ENCODE peak calls at places on chromosomes 2 and 18, in six cellular contexts. N, Q, C, P, W and T are unnamed samples. For H3K4me1, the result is how much of the 10 kb centered on the place peaks cover.

GRCh38 chr2:198916548-198916947 is 541.2 kb downstream of the SATB2 start:
- DNase-seq in N (no peak), Q (no peak), C (no peak), P (no peak), W (no peak), T (no peak)

GRCh38 chr18:68484241-68484640 is 230.7 kb downstream of the TMX3 start:
- DNase-seq in N (no peak), Q (no peak), C (no peak), P (no peak), W (no peak), T (no peak)

GRCh38 chr2:211455225-211455841 is 898.9 kb downstream of the CPS1 start:
- DNase-seq in N (no peak), Q (no peak), C (no peak), P (no peak), W (peak), T (no peak)

GRCh38 chr18:72376256-72376655 is 167.9 kb downstream of the CBLN2 start:
- DNase-seq in N (no peak), Q (no peak), C (no peak), P (no peak), W (no peak), T (no peak)

GRCh38 chr2:222907790-222908431 is 47.1 kb downstream of the ACSL3 start:
- DNase-seq in N (no peak), Q (no peak), C (no peak), P (no peak), W (no peak), T (no peak)

GRCh38 chr2:146853741-146854444 is 990.9 kb upstream of the ACVR2A start:
- DNase-seq in N (no peak), Q (no peak), C (no peak), P (no peak), W (no peak), T (no peak)

GRCh38 chr2:36238126-36238525 is 117.5 kb upstream of the CRIM1 start:
- DNase-seq in N (no peak), Q (no peak), C (no peak), P (no peak), W (no peak), T (no peak)

GRCh38 chr2:207255565-207255964 is 89.8 kb upstream of the KLF7 start:
- DNase-seq in N (no peak), Q (no peak), C (no peak), P (no peak), W (no peak), T (no peak)

GRCh38 chr2:208373460-208374089 is 33.0 kb upstream of the PTH2R start:
- DNase-seq in N (no peak), Q (peak), C (no peak), P (no peak), W (peak), T (no peak)

GRCh38 chr2:201260302-201260800 is at the start of gene CASP8:
- DNase-seq in N (no peak), Q (peak), C (peak), P (peak), W (no peak), T (peak)

GRCh38 chr2:147467441-147467840 is 377.4 kb upstream of the ACVR2A start:
- DNase-seq in N (no peak), Q (no peak), C (no peak), P (no peak), W (no peak), T (no peak)

GRCh38 chr2:217193431-217194075 is 333.7 kb upstream of the TNP1 start:
- DNase-seq in N (no peak), Q (no peak), C (no peak), P (no peak), W (no peak), T (no peak)

GRCh38 chr2:224579411-224579810 is 5.8 kb downstream of the CUL3 start:
- DNase-seq in N (no peak), Q (no peak), C (no peak), P (no peak), W (peak), T (no peak)

GRCh38 chr2:78585849-78586248 is 439.7 kb upstream of the REG3G start:
- DNase-seq in N (no peak), Q (no peak), C (no peak), P (no peak), W (no peak), T (no peak)

GRCh38 chr18:59517446-59518171 is 158.5 kb upstream of the LMAN1 start:
- DNase-seq in N (no peak), Q (no peak), C (no peak), P (no peak), W (peak), T (no peak)

GRCh38 chr2:205684871-205685313 is 2.6 kb downstream of the NRP2 start:
- DNase-seq in N (peak), Q (no peak), C (peak), P (no peak), W (peak), T (no peak)

GRCh38 chr18:42961298-42961697 is 154.2 kb downstream of the RIT2 start:
- DNase-seq in N (no peak), Q (no peak), C (no peak), P (no peak), W (no peak), T (no peak)

GRCh38 chr2:135890830-135891229 is 14.6 kb upstream of the MCM6 start:
- DNase-seq in N (no peak), Q (no peak), C (no peak), P (peak), W (no peak), T (no peak)

GRCh38 chr2:37318401-37318800 is 6.2 kb downstream of the PRKD3 start:
- DNase-seq in N (no peak), Q (no peak), C (no peak), P (no peak), W (no peak), T (no peak)

GRCh38 chr18:1585881-1586488 is 681.3 kb downstream of the ADCYAP1 start:
- DNase-seq in N (no peak), Q (no peak), C (no peak), P (no peak), W (peak), T (no peak)

GRCh38 chr2:165067958-165068612 is 112.8 kb upstream of the SLC38A11 start:
- DNase-seq in N (no peak), Q (no peak), C (no peak), P (peak), W (peak), T (no peak)

GRCh38 chr18:13416208-13416607 is 197.6 kb downstream of the LDLRAD4 start:
- DNase-seq in N (no peak), Q (no peak), C (no peak), P (no peak), W (peak), T (no peak)

GRCh38 chr2:64406407-64406774 is 47.6 kb upstream of the LGALSL start:
- DNase-seq in N (no peak), Q (no peak), C (no peak), P (no peak), W (no peak), T (no peak)

GRCh38 chr2:230961091-230961491 is 34.8 kb upstream of the SPATA3 start:
- DNase-seq in N (no peak), Q (no peak), C (no peak), P (no peak), W (no peak), T (no peak)

GRCh38 chr2:229752970-229753729 is 38.8 kb upstream of the DNER start:
- DNase-seq in N (no peak), Q (no peak), C (no peak), P (no peak), W (no peak), T (no peak)

GRCh38 chr2:174918886-174919526 is 86.2 kb downstream of the CHN1 start:
- DNase-seq in N (no peak), Q (no peak), C (no peak), P (no peak), W (no peak), T (no peak)
- H3K4me3 ChIP-seq in N (no peak), Q (no peak), C (no peak), P (no peak), W (no peak), T (no peak)

GRCh38 chr2:39118786-39119499 is 1.9 kb downstream of the SOS1 start:
- DNase-seq in N (no peak), Q (no peak), C (no peak), P (no peak), W (peak), T (no peak)

GRCh38 chr2:39119732-39120520 is 925 bp downstream of the SOS1 start:
- DNase-seq in N (peak), Q (peak), C (peak), P (peak), W (peak), T (peak)

GRCh38 chr2:39120771-39121522 is at the start of gene SOS1:
- DNase-seq in N (peak), Q (peak), C (peak), P (peak), W (peak), T (peak)

GRCh38 chr2:39121523-39122063 is 742 bp upstream of the SOS1 start:
- DNase-seq in N (no peak), Q (no peak), C (no peak), P (no peak), W (no peak), T (no peak)

DNA sequence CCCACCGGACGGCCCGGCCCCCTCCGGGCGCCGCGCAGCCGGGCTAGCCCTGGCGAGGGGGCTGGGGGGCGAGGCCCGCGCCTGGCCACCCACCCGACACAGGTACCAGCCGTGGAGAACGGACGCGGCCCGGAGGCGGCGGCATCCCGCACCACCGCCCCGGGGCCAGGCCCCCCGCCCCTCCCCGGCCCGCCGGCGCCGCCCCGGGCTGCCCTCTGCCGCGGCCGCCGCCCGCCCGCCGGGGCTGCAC is 405 bp downstream of the SOS1 start:
- DNase-seq in N (no peak), Q (no peak), C (no peak), P (no peak), W (no peak), T (no peak)
- H3K4me1 ChIP-seq in N (under half), Q (half or more), C (under half), P (half or more), W (under half), T (under half)

GRCh38 chr2:12231288-12231687 is 484.9 kb downstream of the LPIN1 start:
- DNase-seq in N (no peak), Q (no peak), C (no peak), P (no peak), W (no peak), T (no peak)

GRCh38 chr2:12232876-12233275 is 483.9 kb upstream of the TRIB2 start:
- DNase-seq in N (no peak), Q (no peak), C (no peak), P (no peak), W (no peak), T (no peak)

GRCh38 chr2:12223732-12224131 is 477.3 kb downstream of the LPIN1 start:
- DNase-seq in N (no peak), Q (no peak), C (no peak), P (no peak), W (no peak), T (no peak)

GRCh38 chr2:12226653-12227052 is 480.2 kb downstream of the LPIN1 start:
- DNase-seq in N (no peak), Q (no peak), C (no peak), P (no peak), W (no peak), T (no peak)

DNA sequence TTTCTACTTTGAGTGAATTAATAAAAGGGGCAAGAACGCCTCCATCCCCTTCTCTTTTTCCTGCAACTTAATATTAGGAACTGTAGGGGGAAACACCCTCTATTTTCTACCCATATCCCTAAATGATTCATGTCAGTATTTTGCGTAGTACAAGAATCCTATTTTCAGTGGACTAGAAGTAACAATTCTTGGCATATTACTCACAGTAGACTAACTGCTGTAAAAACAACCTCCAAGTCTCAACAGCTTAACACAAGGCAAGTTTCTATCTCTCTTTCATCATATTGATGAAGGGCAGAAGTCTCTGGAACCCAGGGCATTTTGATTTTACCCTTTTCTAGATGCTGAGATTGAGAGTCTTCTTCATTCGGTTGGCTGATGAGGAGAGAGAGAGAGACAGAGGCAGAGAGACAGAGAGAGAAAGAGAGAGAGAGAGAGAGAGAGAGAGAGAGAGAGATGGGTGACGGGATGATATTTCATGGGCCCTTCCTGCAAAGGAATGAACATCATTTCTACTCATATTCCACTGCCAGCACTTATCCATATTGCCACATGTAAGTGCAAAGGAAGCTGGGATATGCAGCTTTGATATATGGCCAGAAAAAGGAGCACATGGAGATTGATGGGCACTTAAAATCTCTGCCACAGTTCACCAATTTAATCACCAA is 481.6 kb downstream of the LPIN1 start:
- DNase-seq in N (no peak), Q (no peak), C (no peak), P (no peak), W (no peak), T (no peak)
- H3K27ac ChIP-seq in N (no peak), Q (no peak), C (no peak), P (no peak), W (no peak), T (no peak)

GRCh38 chr2:241275504-241275903 is 40.0 kb downstream of the HDLBP start:
- DNase-seq in N (no peak), Q (no peak), C (no peak), P (no peak), W (no peak), T (no peak)

GRCh38 chr2:241272722-241273551 is 42.5 kb downstream of the HDLBP start:
- DNase-seq in N (peak), Q (peak), C (peak), P (peak), W (peak), T (peak)

GRCh38 chr2:241275910-241276309 is 39.6 kb downstream of the HDLBP start:
- DNase-seq in N (no peak), Q (no peak), C (no peak), P (no peak), W (no peak), T (no peak)

GRCh38 chr2:241273552-241273988 is 41.9 kb downstream of the HDLBP start:
- DNase-seq in N (no peak), Q (no peak), C (no peak), P (no peak), W (no peak), T (no peak)

DNA sequence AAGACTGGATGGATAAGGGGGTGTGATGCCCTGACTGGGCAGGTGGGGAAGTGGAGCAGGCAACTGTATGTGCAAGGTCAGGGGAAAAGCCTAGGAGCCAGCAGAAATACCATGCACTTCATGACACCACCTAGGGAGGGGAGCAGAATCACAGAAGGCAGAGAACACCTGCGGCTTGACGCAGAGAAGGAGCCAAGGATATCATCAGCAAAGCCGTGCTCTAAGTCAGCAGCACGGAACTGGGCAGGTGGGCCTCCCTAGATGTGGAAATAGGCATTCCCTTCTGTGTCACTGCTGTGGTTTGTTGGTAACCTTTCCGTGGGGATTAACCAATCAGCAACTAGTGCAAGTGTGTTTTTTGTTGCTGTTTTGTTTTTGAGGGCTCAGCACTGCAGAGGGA is 41.3 kb downstream of the HDLBP start:
- DNase-seq in N (no peak), Q (no peak), C (no peak), P (no peak), W (no peak), T (no peak)
- H3K4me3 ChIP-seq in N (no peak), Q (no peak), C (no peak), P (no peak), W (no peak), T (no peak)